ENCODE peak calls at places on chromosomes 3 and 15, in four cellular contexts. W is mesendoderm, Y is IMR-90, R is H1. K is an unnamed sample.

GRCh38 chr15:63018639-63019038 is 23.9 kb upstream of the TPM1 start:
- DNase-seq in W (no peak), Y (peak; percentile 39), R (no peak), K (no peak)

GRCh38 chr3:185225523-185225922 is 28.3 kb downstream of the EHHADH start:
- DNase-seq in W (peak; percentile 7), Y (peak; percentile 77), R (no peak), K (no peak)

GRCh38 chr3:47932431-47932830 is 83.8 kb downstream of the MAP4 start:
- DNase-seq in W (no peak), Y (peak; percentile 49), R (no peak), K (no peak)

GRCh38 chr15:62649793-62650420 is 392.6 kb upstream of the TPM1 start:
- DNase-seq in W (no peak), Y (peak; percentile 58), R (no peak), K (no peak)

GRCh38 chr3:11204697-11205397 is 50.6 kb downstream of the HRH1 start:
- DNase-seq in W (no peak), Y (no peak), R (no peak), K (no peak)

GRCh38 chr3:7847521-7847920 is 654.1 kb upstream of the LMCD1 start:
- DNase-seq in W (peak; percentile 14), Y (no peak), R (no peak), K (no peak)

GRCh38 chr3:122697952-122698625 is 17.4 kb downstream of the PARP14 start:
- DNase-seq in W (no peak), Y (no peak), R (no peak), K (no peak)

GRCh38 chr3:113275876-113276580 is 64.7 kb downstream of the BOC start:
- DNase-seq in W (peak; percentile 70), Y (peak; percentile 41), R (no peak), K (peak; percentile 52)

GRCh38 chr3:112460519-112460918 is 38.8 kb downstream of the BTLA start:
- DNase-seq in W (no peak), Y (no peak), R (no peak), K (no peak)

GRCh38 chr3:130345487-130346079 is at the start of gene COL6A5:
- DNase-seq in W (peak; percentile 15), Y (no peak), R (peak; percentile 59), K (peak; percentile 61)

GRCh38 chr15:50945725-50946124 is 37.2 kb downstream of the AP4E1 start:
- DNase-seq in W (no peak), Y (peak; percentile 28), R (no peak), K (no peak)

GRCh38 chr3:99523446-99523845 is 114.9 kb upstream of the COL8A1 start:
- DNase-seq in W (no peak), Y (no peak), R (no peak), K (no peak)

GRCh38 chr3:135166266-135166825 is 371.3 kb downstream of the EPHB1 start:
- DNase-seq in W (no peak), Y (no peak), R (no peak), K (no peak)

GRCh38 chr15:81111510-81112375 is 22.3 kb upstream of the CFAP161 start:
- DNase-seq in W (no peak), Y (no peak), R (no peak), K (no peak)

GRCh38 chr3:43079536-43080332 is 26.1 kb downstream of the POMGNT2 start:
- DNase-seq in W (no peak), Y (no peak), R (peak; percentile 16), K (no peak)

GRCh38 chr15:74867562-74868458 is 5.4 kb downstream of the SCAMP2 start:
- DNase-seq in W (no peak), Y (no peak), R (no peak), K (no peak)

GRCh38 chr3:149247929-149248691 is 26.5 kb upstream of the CP start:
- DNase-seq in W (peak; percentile 46), Y (peak; percentile 36), R (no peak), K (no peak)

GRCh38 chr15:35595656-35596055 is 49.7 kb upstream of the DPH6 start:
- DNase-seq in W (no peak), Y (no peak), R (no peak), K (no peak)

GRCh38 chr3:18122264-18122663 is 302.9 kb downstream of the SATB1 start:
- DNase-seq in W (no peak), Y (no peak), R (no peak), K (no peak)

GRCh38 chr3:107271787-107272387 is 105.4 kb upstream of the CCDC54 start:
- DNase-seq in W (peak; percentile 55), Y (peak; percentile 61), R (no peak), K (no peak)

DNA sequence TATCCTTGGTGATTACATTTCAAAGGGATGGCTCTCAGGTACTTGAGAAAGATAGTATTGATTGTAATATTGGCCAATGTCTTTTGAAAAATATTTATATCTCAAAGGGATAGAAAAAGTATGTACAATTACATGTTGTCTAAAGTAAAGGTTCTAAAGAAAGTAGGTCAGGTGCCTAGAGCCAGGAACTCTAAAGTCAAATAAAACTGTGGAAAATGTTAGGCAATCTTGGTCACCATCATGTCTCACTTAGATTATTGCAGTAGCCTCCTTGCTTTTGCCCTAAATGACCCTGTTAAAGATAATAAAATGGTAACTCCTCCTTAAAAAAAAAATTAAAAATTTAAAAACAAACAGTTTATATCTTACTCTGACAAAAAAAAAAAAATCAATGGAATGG is 198.5 kb upstream of the ARPP21 start:
- DNase-seq in W (no peak), Y (no peak), R (no peak), K (no peak)
- H3K56ac ChIP-seq in W (no peak overlapping the region), Y (no peak overlapping the region), R (no peak overlapping the region), K (no peak overlapping the region)

DNA sequence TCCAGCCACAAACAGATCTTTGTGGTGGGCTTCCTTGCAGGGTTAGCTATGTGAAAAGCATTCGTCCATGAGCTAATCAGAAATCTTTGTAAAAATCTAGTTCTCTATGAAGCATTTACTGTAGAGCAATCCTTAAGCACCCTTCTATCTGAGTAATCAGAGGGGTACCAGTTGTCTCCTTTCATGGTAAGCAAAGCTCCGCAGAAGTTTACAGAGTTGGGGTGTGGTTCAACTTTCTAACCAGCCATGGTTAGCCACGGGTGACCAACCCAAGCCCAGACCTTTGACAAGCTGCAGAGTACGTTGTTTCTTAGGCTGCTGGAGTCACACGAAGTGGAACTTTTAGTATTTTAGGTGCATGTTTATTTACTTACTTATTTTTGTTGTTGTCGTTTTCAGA is 77.4 kb downstream of the FLNB start:
- DNase-seq in W (no peak), Y (no peak), R (no peak), K (no peak)
- H3K56ac ChIP-seq in W (no peak overlapping the region), Y (no peak overlapping the region), R (no peak overlapping the region), K (no peak overlapping the region)

GRCh38 chr3:124609402-124609801 is 120.8 kb upstream of the UMPS start:
- DNase-seq in W (no peak), Y (peak; percentile 17), R (no peak), K (no peak)

GRCh38 chr3:124606180-124606579 is 124.1 kb upstream of the UMPS start:
- DNase-seq in W (no peak), Y (no peak), R (no peak), K (no peak)

GRCh38 chr3:124607163-124607562 is 123.1 kb upstream of the UMPS start:
- DNase-seq in W (no peak), Y (peak; percentile 83), R (no peak), K (no peak)

GRCh38 chr3:124611520-124611919 is 118.7 kb upstream of the UMPS start:
- DNase-seq in W (no peak), Y (no peak), R (no peak), K (no peak)

GRCh38 chr3:124610130-124610529 is 120.1 kb upstream of the UMPS start:
- DNase-seq in W (no peak), Y (no peak), R (no peak), K (no peak)
- H3K56ac ChIP-seq in W (no peak overlapping the region), Y (no peak overlapping the region), R (no peak overlapping the region), K (no peak overlapping the region)

DNA sequence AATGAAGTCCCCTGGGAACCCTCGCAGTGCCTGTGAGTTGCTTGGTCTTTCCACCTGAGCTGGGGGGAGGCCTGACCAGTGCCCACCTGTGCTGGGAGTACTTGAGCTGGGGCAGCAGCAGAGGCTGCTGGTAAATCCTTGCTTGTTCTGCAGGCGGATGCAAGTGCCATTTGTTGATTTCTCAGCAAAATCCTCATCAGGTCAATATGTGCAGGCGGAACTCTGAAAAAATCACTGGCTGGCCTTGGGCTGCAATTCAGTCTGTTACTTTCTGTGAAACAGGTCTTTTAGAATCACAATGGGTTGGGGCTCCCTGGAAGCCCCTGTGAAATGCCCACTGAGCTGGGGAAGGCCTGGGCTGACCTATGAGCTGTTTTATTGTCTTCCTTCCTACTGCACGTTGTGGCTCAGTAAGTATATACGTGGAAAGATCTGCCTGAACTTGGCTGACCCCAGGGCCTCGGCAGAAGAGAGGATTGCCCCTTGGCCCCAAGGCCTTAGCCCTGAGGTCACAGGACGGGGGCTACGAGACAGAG is 182.0 kb upstream of the RGMA start:
- DNase-seq in W (no peak), Y (no peak), R (no peak), K (no peak)
- H3K56ac ChIP-seq in W (no peak overlapping the region), Y (no peak overlapping the region), R (no peak overlapping the region), K (no peak overlapping the region)

GRCh38 chr3:194446754-194447153 is 40.0 kb downstream of the ATP13A3 start:
- DNase-seq in W (no peak), Y (no peak), R (no peak), K (no peak)

GRCh38 chr3:194447657-194448056 is 39.1 kb downstream of the ATP13A3 start:
- DNase-seq in W (no peak), Y (no peak), R (no peak), K (no peak)

GRCh38 chr3:194447161-194447560 is 39.6 kb downstream of the ATP13A3 start:
- DNase-seq in W (no peak), Y (no peak), R (no peak), K (no peak)

GRCh38 chr3:194449913-194450312 is 36.9 kb downstream of the ATP13A3 start:
- DNase-seq in W (no peak), Y (no peak), R (no peak), K (no peak)

GRCh38 chr3:194450341-194450740 is 36.5 kb downstream of the ATP13A3 start:
- DNase-seq in W (no peak), Y (no peak), R (no peak), K (no peak)
- H3K56ac ChIP-seq in W (no peak overlapping the region), Y (no peak overlapping the region), R (no peak overlapping the region), K (no peak overlapping the region)